ENCODE peak calls at places on chromosomes 4 and X, in seven cellular contexts. U, V, B, K, P, W and Q are unnamed samples.

GRCh38 chr4:38957947-38958346 is 74.3 kb downstream of the TMEM156 start:
- DNase-seq in P (no peak), V (no peak), W (no peak), U (peak; percentile 47), B (no peak), K (no peak), Q (no peak)

GRCh38 chr4:100588076-100588475 is 70.3 kb upstream of the EMCN start:
- DNase-seq in K (no peak), V (no peak), B (no peak), P (no peak), U (no peak), W (no peak), Q (no peak)

GRCh38 chr4:142350886-142351285 is 495.2 kb downstream of the INPP4B start:
- DNase-seq in B (no peak), W (no peak), K (no peak), P (no peak), U (no peak), V (no peak), Q (peak; percentile 39)

GRCh38 chr4:8582436-8582835 is 2.2 kb downstream of the GPR78 start:
- DNase-seq in P (no peak), W (no peak), B (no peak), V (no peak), U (no peak), K (no peak), Q (no peak)

GRCh38 chr4:169407217-169407845 is 136.6 kb upstream of the SH3RF1 start:
- DNase-seq in P (no peak), U (no peak), B (peak; percentile 64), K (no peak), V (no peak), W (no peak), Q (no peak)

GRCh38 chr4:77922158-77923094 is 59.8 kb downstream of the MRPL1 start:
- DNase-seq in W (no peak), V (no peak), P (no peak), U (no peak), K (no peak), B (peak; percentile 67), Q (peak; percentile 45)

GRCh38 chrX:30831082-30831481 is 58.0 kb downstream of the TAB3 start:
- DNase-seq in K (no peak), W (no peak), U (peak; percentile 40), P (no peak), B (peak; percentile 6), V (no peak), Q (no peak)

GRCh38 chr4:27692098-27692679 is 831.5 kb downstream of the STIM2 start:
- DNase-seq in K (no peak), U (peak; percentile 0), V (no peak), P (no peak), B (peak; percentile 8), W (peak; percentile 36), Q (peak; percentile 36)

GRCh38 chrX:13662537-13662841 is 9.5 kb downstream of the TCEANC start:
- DNase-seq in K (no peak), B (peak; percentile 35), W (no peak), V (no peak), P (no peak), U (no peak), Q (no peak)

GRCh38 chr4:152937535-152938236 is 1.6 kb downstream of the FHDC1 start:
- DNase-seq in U (peak; percentile 34), W (no peak), B (peak; percentile 48), P (no peak), K (no peak), V (no peak), Q (peak; percentile 35)

GRCh38 chr4:2935762-2936743 is 27.2 kb downstream of the NOP14 start:
- DNase-seq in W (peak; percentile 47), V (peak; percentile 18), B (peak; percentile 82), P (peak; percentile 66), U (peak; percentile 90), K (no peak), Q (peak; percentile 22)

GRCh38 chrX:8049827-8050226 is 121.2 kb downstream of the VCX2 start:
- DNase-seq in W (no peak), K (no peak), U (no peak), P (no peak), V (no peak), B (peak; percentile 51), Q (peak; percentile 24)

GRCh38 chrX:123976671-123977316 is 15.3 kb downstream of the STAG2 start:
- DNase-seq in U (no peak), V (no peak), K (no peak), B (peak; percentile 30), P (no peak), W (no peak), Q (peak; percentile 36)

GRCh38 chrX:115940888-115941332 is 229.6 kb upstream of the AGTR2 start:
- DNase-seq in B (peak; percentile 15), W (peak; percentile 52), U (peak; percentile 74), K (peak; percentile 25), P (peak; percentile 22), V (peak; percentile 26), Q (peak; percentile 45)

GRCh38 chr4:186192068-186192751 is 843 bp downstream of the CYP4V2 start:
- DNase-seq in P (no peak), B (peak; percentile 56), U (peak; percentile 20), W (peak; percentile 18), K (peak; percentile 9), V (peak; percentile 56), Q (peak; percentile 59)

GRCh38 chrX:50988649-50989048 is 78.1 kb downstream of the BMP15 start:
- DNase-seq in K (no peak), W (peak; percentile 49), V (no peak), U (peak; percentile 8), B (peak; percentile 10), P (no peak), Q (peak; percentile 20)

GRCh38 chr4:52198356-52198755 is 147.3 kb downstream of the SPATA18 start:
- DNase-seq in W (no peak), P (no peak), V (no peak), U (no peak), K (no peak), B (no peak), Q (no peak)

GRCh38 chr4:37908488-37909343 is 17.8 kb downstream of the TBC1D1 start:
- DNase-seq in K (no peak), U (no peak), V (no peak), W (peak; percentile 54), P (no peak), B (peak; percentile 85), Q (peak; percentile 77)

GRCh38 chr4:37951465-37952352 is 8.5 kb upstream of the PTTG2 start:
- DNase-seq in P (no peak), V (peak; percentile 35), U (no peak), K (no peak), B (no peak), W (no peak), Q (no peak)

GRCh38 chr4:26789208-26789607 is 71.4 kb upstream of the STIM2 start:
- DNase-seq in V (no peak), W (no peak), P (no peak), B (peak; percentile 18), K (no peak), U (no peak), Q (no peak)

GRCh38 chr4:181761130-181761529 is 482.1 kb upstream of the TENM3 start:
- DNase-seq in V (no peak), U (no peak), B (peak; percentile 93), P (no peak), K (no peak), W (peak; percentile 90), Q (peak; percentile 59)

GRCh38 chr4:6770581-6771228 is 11.8 kb upstream of the KIAA0232 start:
- DNase-seq in W (no peak), K (no peak), U (no peak), B (no peak), V (no peak), P (no peak), Q (no peak)

GRCh38 chr4:42339935-42340406 is 57.3 kb upstream of the SHISA3 start:
- DNase-seq in K (no peak), B (peak; percentile 39), V (peak; percentile 51), U (no peak), W (peak; percentile 67), P (no peak), Q (peak; percentile 57)

GRCh38 chrX:149491812-149492211 is 13.3 kb downstream of the IDS start:
- DNase-seq in B (no peak), W (no peak), V (no peak), K (no peak), U (no peak), P (no peak), Q (no peak)